ENCODE peak calls at places on chromosomes 4 and X, in eight cellular contexts. M, X, N, O, R, Q, P and K are unnamed samples.
A peak's percentile ranks its signal among the peaks of the same experiment; 100 is the strongest.

GRCh38 chr4:169841776-169842175 is 84.0 kb upstream of the HPF1 start:
- DNase-seq in M (no peak), X (no peak), N (no peak), O (no peak), R (no peak), Q (no peak), P (no peak), K (no peak)

GRCh38 chr4:88880501-88881226 is 176.3 kb downstream of the FAM13A start:
- DNase-seq in M (no peak), X (no peak), N (no peak), O (no peak), R (peak; percentile 37), Q (no peak), P (no peak), K (no peak)

GRCh38 chr4:155666701-155667537 is at the start of gene GUCY1A1:
- DNase-seq in M (no peak), X (peak; percentile 7), N (no peak), O (no peak), R (peak; percentile 14), Q (peak; percentile 65), P (no peak), K (no peak)

GRCh38 chr4:23728393-23728792 is 161.5 kb downstream of the PPARGC1A start:
- DNase-seq in M (peak; percentile 96), X (peak; percentile 82), N (peak; percentile 87), O (peak; percentile 91), R (peak; percentile 99), Q (no peak), P (peak; percentile 54), K (peak; percentile 68)

GRCh38 chr4:105620640-105621323 is 68.4 kb downstream of the ARHGEF38 start:
- DNase-seq in M (peak; percentile 98), X (peak; percentile 78), N (no peak), O (peak; percentile 8), R (peak; percentile 95), Q (peak; percentile 20), P (peak; percentile 44), K (no peak)

GRCh38 chr4:101044766-101045165 is 302.6 kb downstream of the PPP3CA start:
- DNase-seq in M (no peak), X (no peak), N (no peak), O (no peak), R (no peak), Q (no peak), P (no peak), K (no peak)

GRCh38 chrX:22220941-22221340 is 51.8 kb upstream of the CBLL2 start:
- DNase-seq in M (peak; percentile 49), X (peak; percentile 28), N (peak; percentile 65), O (peak; percentile 4), R (peak; percentile 20), Q (no peak), P (peak; percentile 21), K (peak; percentile 30)

GRCh38 chr4:188221090-188221489 is 81.8 kb downstream of the TRIML1 start:
- DNase-seq in M (no peak), X (no peak), N (no peak), O (no peak), R (no peak), Q (no peak), P (no peak), K (no peak)

GRCh38 chr4:121050251-121050650 is 22.1 kb downstream of the NDNF start:
- DNase-seq in M (no peak), X (no peak), N (no peak), O (no peak), R (no peak), Q (no peak), P (no peak), K (no peak)

GRCh38 chr4:121789960-121790829 is 10.9 kb upstream of the EXOSC9 start:
- DNase-seq in M (peak; percentile 82), X (peak; percentile 79), N (no peak), O (no peak), R (peak; percentile 80), Q (no peak), P (no peak), K (peak; percentile 24)

GRCh38 chr4:65661469-65661868 is 8.8 kb downstream of the EPHA5 start:
- DNase-seq in M (no peak), X (no peak), N (no peak), O (no peak), R (peak; percentile 66), Q (no peak), P (no peak), K (no peak)

GRCh38 chrX:23737413-23737812 is 5.7 kb downstream of the ACOT9 start:
- DNase-seq in M (peak; percentile 7), X (peak; percentile 18), N (no peak), O (no peak), R (peak; percentile 42), Q (no peak), P (no peak), K (no peak)

GRCh38 chr4:185796176-185796575 is 15.8 kb downstream of the SORBS2 start:
- DNase-seq in M (no peak), X (peak; percentile 37), N (no peak), O (no peak), R (no peak), Q (no peak), P (no peak), K (no peak)

GRCh38 chr4:7498406-7499200 is 63.9 kb upstream of the PSAPL1 start:
- DNase-seq in M (no peak), X (no peak), N (no peak), O (no peak), R (no peak), Q (no peak), P (no peak), K (no peak)

GRCh38 chr4:184310171-184310567 is 92.5 kb upstream of the ENPP6 start:
- DNase-seq in M (no peak), X (no peak), N (no peak), O (no peak), R (no peak), Q (no peak), P (no peak), K (no peak)

GRCh38 chr4:25870081-25870480 is 7.3 kb upstream of the SEL1L3 start:
- DNase-seq in M (no peak), X (no peak), N (no peak), O (no peak), R (no peak), Q (no peak), P (no peak), K (no peak)

GRCh38 chrX:114841051-114841450 is 176.4 kb downstream of the IL13RA2 start:
- DNase-seq in M (no peak), X (no peak), N (no peak), O (peak; percentile 11), R (peak; percentile 93), Q (no peak), P (no peak), K (no peak)

GRCh38 chr4:112038861-112039260 is 106.4 kb upstream of the FAM241A start:
- DNase-seq in M (peak; percentile 96), X (peak; percentile 23), N (no peak), O (peak; percentile 21), R (peak; percentile 83), Q (no peak), P (no peak), K (no peak)

GRCh38 chr4:26218677-26219181 is 102.1 kb upstream of the RBPJ start:
- DNase-seq in M (no peak), X (no peak), N (no peak), O (no peak), R (no peak), Q (no peak), P (no peak), K (no peak)

GRCh38 chr4:18882468-18882867 is 860.9 kb upstream of the LCORL start:
- DNase-seq in M (peak; percentile 2), X (peak; percentile 78), N (peak; percentile 9), O (peak; percentile 6), R (peak; percentile 67), Q (no peak), P (no peak), K (peak; percentile 34)

GRCh38 chrX:41580423-41581064 is 108.2 kb upstream of the GPR34 start:
- DNase-seq in M (no peak), X (no peak), N (no peak), O (no peak), R (no peak), Q (no peak), P (no peak), K (no peak)

GRCh38 chr4:113106076-113106475 is 56.6 kb downstream of the ANK2 start:
- DNase-seq in M (peak; percentile 65), X (peak; percentile 68), N (peak; percentile 10), O (peak; percentile 12), R (peak; percentile 30), Q (no peak), P (peak; percentile 8), K (peak; percentile 4)

GRCh38 chr4:115113382-115114106 is at the start of gene NDST4:
- DNase-seq in M (peak; percentile 85), X (peak; percentile 3), N (no peak), O (peak; percentile 2), R (peak; percentile 13), Q (peak; percentile 4), P (no peak), K (no peak)

GRCh38 chr4:13544556-13545393 is 467 bp upstream of the NKX3-2 start:
- DNase-seq in M (peak; percentile 81), X (peak; percentile 69), N (no peak), O (no peak), R (peak; percentile 86), Q (peak; percentile 78), P (peak; percentile 92), K (peak; percentile 7)

GRCh38 chrX:43970528-43970927 is 2.7 kb downstream of the NDP start:
- DNase-seq in M (peak; percentile 66), X (no peak), N (no peak), O (no peak), R (peak; percentile 84), Q (no peak), P (peak; percentile 6), K (no peak)

GRCh38 chr4:39256436-39256835 is 74.1 kb downstream of the WDR19 start:
- DNase-seq in M (peak; percentile 54), X (peak; percentile 49), N (peak; percentile 21), O (no peak), R (peak; percentile 7), Q (no peak), P (peak; percentile 26), K (no peak)

GRCh38 chrX:16171944-16172343 is 4.7 kb downstream of the MAGEB17 start:
- DNase-seq in M (no peak), X (no peak), N (no peak), O (no peak), R (no peak), Q (no peak), P (no peak), K (no peak)

GRCh38 chrX:149504915-149505651 is at the start of gene IDS:
- DNase-seq in M (peak; percentile 78), X (peak; percentile 84), N (no peak), O (peak; percentile 52), R (peak; percentile 93), Q (peak; percentile 91), P (peak; percentile 77), K (peak; percentile 46)

GRCh38 chrX:47278684-47279083 is 45.9 kb downstream of the USP11 start:
- DNase-seq in M (no peak), X (peak; percentile 33), N (peak; percentile 21), O (no peak), R (no peak), Q (no peak), P (peak; percentile 43), K (peak; percentile 44)

GRCh38 chr4:19151684-19152083 is 1100.0 kb upstream of the SLIT2 start:
- DNase-seq in M (no peak), X (no peak), N (no peak), O (no peak), R (no peak), Q (no peak), P (no peak), K (no peak)

GRCh38 chrX:4253092-4253491 is 539.6 kb upstream of the PRKX start:
- DNase-seq in M (no peak), X (no peak), N (no peak), O (no peak), R (no peak), Q (no peak), P (no peak), K (no peak)

GRCh38 chr4:77050962-77051361 is 24.8 kb downstream of the CCNI start:
- DNase-seq in M (no peak), X (no peak), N (no peak), O (no peak), R (no peak), Q (no peak), P (no peak), K (no peak)